ENCODE peak calls at places on chromosomes 16 and 17, in eight cellular contexts. E is lower leg skin, H is endothelial cell of umbilical vein, M is stomach, K is A549, L is esophagus muscularis mucosa, S is ovary, A is transverse colon. U is an unnamed sample.

GRCh38 chr16:8963010-8963824 is 489 bp downstream of the USP7 start:
- DNase-seq in E (no peak), H (no peak), M (no peak), K (no peak), L (no peak), S (no peak), A (no peak), U (peak)

GRCh38 chr16:23534868-23535860 is 22.0 kb downstream of the EARS2 start:
- DNase-seq in E (no peak), H (no peak), M (no peak), K (no peak), L (no peak), S (no peak), A (no peak), U (no peak)

GRCh38 chr16:50271148-50272041 is 5.0 kb downstream of the ADCY7 start:
- DNase-seq in E (no peak), H (no peak), M (no peak), K (no peak), L (no peak), S (peak), A (no peak), U (no peak)

GRCh38 chr17:79306688-79307323 is 232.2 kb downstream of the ENGASE start:
- DNase-seq in E (no peak), H (no peak), M (peak), K (no peak), L (no peak), S (no peak), A (no peak), U (no peak)

GRCh38 chr16:30382398-30383015 is at the start of gene SEPTIN1:
- DNase-seq in E (no peak), H (no peak), M (no peak), K (no peak), L (no peak), S (no peak), A (peak), U (no peak)

GRCh38 chr17:77615672-77616242 is 342.7 kb upstream of the TNRC6C start:
- DNase-seq in E (no peak), H (no peak), M (no peak), K (no peak), L (no peak), S (no peak), A (no peak), U (no peak)

GRCh38 chr16:68713430-68713829 is 23.7 kb upstream of the CDH1 start:
- DNase-seq in E (no peak), H (no peak), M (no peak), K (no peak), L (no peak), S (no peak), A (no peak), U (no peak)

GRCh38 chr16:54501797-54502196 is 215.2 kb upstream of the IRX3 start:
- DNase-seq in E (no peak), H (no peak), M (no peak), K (no peak), L (no peak), S (no peak), A (no peak), U (no peak)

GRCh38 chr16:21300309-21301167 is 22.4 kb upstream of the CRYM start:
- DNase-seq in E (peak), H (peak), M (peak), K (peak), L (peak), S (peak), A (peak), U (peak)

GRCh38 chr17:29585080-29585751 is 4.2 kb downstream of the GIT1 start:
- DNase-seq in E (no peak), H (peak), M (no peak), K (no peak), L (no peak), S (no peak), A (no peak), U (no peak)
- TF ChIP-seq POLR2A in E (no peak), H (peak), M (no peak), K (no peak), L (no peak), S (no peak), A (no peak), U (no peak)

DNA sequence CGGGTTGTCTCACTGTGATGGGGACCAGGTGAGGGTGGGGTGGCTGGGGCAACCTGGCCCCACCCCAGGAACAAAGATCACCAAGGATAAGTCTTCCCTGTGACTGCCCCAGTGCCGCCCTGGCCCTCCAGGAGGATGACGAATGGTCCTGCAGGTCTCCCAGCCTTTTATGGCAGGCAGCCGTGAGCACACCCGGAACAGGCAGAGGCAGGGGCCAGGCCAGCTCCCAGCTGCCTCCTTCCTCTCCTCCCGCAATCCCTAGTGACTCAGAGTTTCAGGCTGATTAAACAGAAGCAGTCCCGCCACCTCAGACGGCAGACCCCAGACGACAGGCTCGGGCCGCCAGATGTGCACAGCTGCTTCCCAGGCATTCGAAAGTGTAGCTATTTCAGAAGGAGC is 13.3 kb downstream of the JUP start:
- DNase-seq in E (peak), H (peak), M (peak), K (peak), L (no peak), S (peak), A (peak), U (no peak)
- TF ChIP-seq POLR2A in E (no peak), H (no peak), M (no peak), K (no peak), L (no peak), S (no peak), A (peak), U (no peak)

GRCh38 chr16:53207810-53208752 is 153.3 kb downstream of the CHD9 start:
- DNase-seq in E (peak), H (peak), M (peak), K (peak), L (no peak), S (peak), A (peak), U (peak)
- TF ChIP-seq POLR2A in E (no peak), H (peak), M (no peak), K (peak), L (no peak), S (peak), A (no peak), U (peak)

GRCh38 chr17:40218006-40218739 is 931 bp upstream of the WIPF2 start:
- DNase-seq in E (no peak), H (no peak), M (no peak), K (no peak), L (no peak), S (no peak), A (no peak), U (no peak)

GRCh38 chr17:40225151-40225550 is 6.0 kb downstream of the WIPF2 start:
- DNase-seq in E (no peak), H (no peak), M (no peak), K (no peak), L (no peak), S (no peak), A (no peak), U (no peak)

GRCh38 chr17:40224707-40225092 is 5.6 kb downstream of the WIPF2 start:
- DNase-seq in E (peak), H (no peak), M (peak), K (no peak), L (no peak), S (no peak), A (no peak), U (no peak)

GRCh38 chr17:40218740-40219072 is 398 bp upstream of the WIPF2 start:
- DNase-seq in E (peak), H (no peak), M (peak), K (peak), L (no peak), S (peak), A (peak), U (peak)

DNA sequence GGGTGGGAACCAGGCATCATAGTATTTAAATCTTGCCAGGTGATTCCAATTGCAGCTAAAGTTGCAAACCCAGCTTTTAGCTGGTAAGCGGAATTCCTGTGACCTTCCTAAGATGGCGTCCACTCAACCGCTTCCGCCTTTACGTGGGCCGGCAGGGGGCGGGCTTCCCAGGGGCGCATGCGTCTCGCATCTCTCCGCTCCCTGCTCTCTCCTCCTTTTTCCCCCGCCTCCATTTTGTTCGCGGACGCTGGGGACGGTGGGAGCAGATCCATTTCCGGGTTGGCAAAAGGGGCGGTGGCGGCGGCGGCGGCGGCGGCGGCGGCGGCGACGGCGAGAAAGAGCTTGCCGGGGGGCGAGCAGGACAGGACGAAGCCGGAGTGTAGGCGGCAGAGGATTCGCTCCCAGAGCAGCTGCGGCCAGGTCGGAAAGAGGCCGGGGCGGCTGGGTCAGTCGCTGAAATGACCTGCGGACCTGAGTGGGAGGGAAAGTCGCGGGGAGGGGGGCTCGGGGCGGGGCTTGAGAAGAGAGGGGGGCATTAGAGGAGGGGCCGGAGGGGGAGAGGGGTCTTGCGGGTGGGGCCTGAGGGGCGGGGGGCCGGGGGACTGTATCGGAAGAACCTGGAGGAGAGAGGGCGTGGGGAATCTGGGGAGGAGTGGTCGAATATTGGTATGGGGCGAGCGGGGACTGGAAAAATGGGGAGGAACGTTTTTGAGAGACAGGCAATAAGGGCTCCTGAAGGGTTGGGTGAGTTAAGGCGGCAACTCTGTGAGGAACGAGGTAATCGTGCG is at the start of gene WIPF2:
- DNase-seq in E (peak), H (peak), M (peak), K (peak), L (peak), S (peak), A (peak), U (peak)
- TF ChIP-seq POLR2A in E (no peak), H (no peak), M (no peak), K (no peak), L (peak), S (peak), A (peak), U (peak)

GRCh38 chr16:14420721-14421488 is 209.2 kb downstream of the PARN start:
- DNase-seq in E (no peak), H (no peak), M (no peak), K (no peak), L (no peak), S (no peak), A (no peak), U (no peak)

GRCh38 chr16:14416184-14416583 is 213.9 kb downstream of the PARN start:
- DNase-seq in E (no peak), H (no peak), M (no peak), K (no peak), L (no peak), S (no peak), A (no peak), U (no peak)

GRCh38 chr16:14415291-14415690 is 214.8 kb downstream of the PARN start:
- DNase-seq in E (no peak), H (peak), M (no peak), K (no peak), L (no peak), S (no peak), A (no peak), U (no peak)

GRCh38 chr16:14419817-14420216 is 210.2 kb downstream of the PARN start:
- DNase-seq in E (no peak), H (no peak), M (no peak), K (no peak), L (no peak), S (no peak), A (no peak), U (no peak)

DNA sequence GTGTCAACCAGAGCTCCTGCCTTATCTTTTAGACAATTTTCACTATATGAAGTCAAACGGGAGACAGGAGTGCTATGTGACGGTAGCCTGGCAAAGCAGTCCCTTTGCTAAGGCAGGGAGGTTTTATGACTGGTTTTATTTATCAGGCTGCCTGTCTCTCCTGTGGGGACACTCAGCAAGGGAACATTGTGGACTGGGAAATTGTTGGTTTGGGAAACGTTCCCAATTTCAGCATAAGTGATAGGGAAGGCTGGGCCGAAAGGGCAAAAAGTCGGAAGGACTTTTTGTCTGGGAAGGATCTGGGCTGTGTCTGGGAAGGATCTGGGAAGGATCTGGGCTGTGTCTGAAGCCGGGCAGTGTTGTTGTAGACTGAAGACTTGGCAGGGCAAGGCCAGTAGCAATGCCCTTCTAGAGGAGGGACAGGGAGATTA is 211.2 kb downstream of the PARN start:
- DNase-seq in E (no peak), H (peak), M (peak), K (no peak), L (no peak), S (no peak), A (no peak), U (no peak)
- TF ChIP-seq POLR2A in E (no peak), H (no peak), M (no peak), K (no peak), L (no peak), S (no peak), A (no peak), U (no peak)

GRCh38 chr17:82231312-82231561 is 2.4 kb downstream of the SLC16A3 start:
- DNase-seq in E (no peak), H (no peak), M (no peak), K (no peak), L (peak), S (no peak), A (no peak), U (no peak)

GRCh38 chr17:82230627-82231311 is 1.9 kb downstream of the SLC16A3 start:
- DNase-seq in E (no peak), H (peak), M (peak), K (peak), L (peak), S (peak), A (peak), U (peak)

GRCh38 chr17:82232876-82233785 is 4.3 kb downstream of the SLC16A3 start:
- DNase-seq in E (no peak), H (no peak), M (no peak), K (no peak), L (peak), S (no peak), A (peak), U (no peak)

GRCh38 chr17:82232322-82232785 is 3.5 kb downstream of the SLC16A3 start:
- DNase-seq in E (no peak), H (no peak), M (no peak), K (no peak), L (no peak), S (no peak), A (no peak), U (no peak)

DNA sequence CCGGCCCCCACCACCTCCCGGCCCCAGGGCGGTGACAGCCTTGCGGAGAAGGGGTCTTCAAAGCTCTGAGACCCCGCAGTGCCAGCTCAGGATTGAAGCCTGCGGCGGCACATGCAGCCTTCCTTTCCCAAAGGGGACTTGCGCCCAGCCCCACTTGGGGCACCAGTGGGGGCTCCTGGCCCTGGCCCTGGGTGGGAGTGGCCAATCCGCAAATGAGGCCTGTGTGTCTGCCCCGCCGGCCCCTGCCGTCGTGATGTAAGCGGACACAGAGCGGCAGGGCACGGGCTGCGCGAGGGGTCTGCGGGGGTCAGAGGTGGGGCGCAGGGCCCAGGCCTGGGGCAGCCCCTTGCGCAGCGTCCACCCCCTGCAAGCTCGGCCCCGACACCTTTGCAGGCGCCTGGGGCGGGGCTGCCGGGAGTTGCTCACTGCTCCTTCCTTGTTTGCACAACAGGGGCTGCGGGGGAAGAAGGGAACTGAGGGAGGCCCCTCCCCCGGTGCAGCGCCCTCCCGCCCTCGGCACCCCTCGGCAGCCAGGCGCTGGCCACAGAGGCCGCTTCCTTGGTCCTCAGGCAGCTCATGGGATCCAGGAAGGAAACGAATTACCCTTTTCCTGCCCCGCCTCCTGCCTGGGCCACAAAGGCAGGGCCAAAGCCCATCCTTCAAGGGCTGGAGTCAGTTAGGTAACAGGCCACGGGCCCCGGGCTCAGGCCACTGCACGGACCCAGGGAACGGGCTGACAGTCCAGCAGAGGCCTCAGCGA is 2.9 kb downstream of the SLC16A3 start:
- DNase-seq in E (peak), H (peak), M (peak), K (peak), L (peak), S (peak), A (peak), U (no peak)
- TF ChIP-seq POLR2A in E (no peak), H (no peak), M (no peak), K (peak), L (peak), S (no peak), A (peak), U (no peak)

DNA sequence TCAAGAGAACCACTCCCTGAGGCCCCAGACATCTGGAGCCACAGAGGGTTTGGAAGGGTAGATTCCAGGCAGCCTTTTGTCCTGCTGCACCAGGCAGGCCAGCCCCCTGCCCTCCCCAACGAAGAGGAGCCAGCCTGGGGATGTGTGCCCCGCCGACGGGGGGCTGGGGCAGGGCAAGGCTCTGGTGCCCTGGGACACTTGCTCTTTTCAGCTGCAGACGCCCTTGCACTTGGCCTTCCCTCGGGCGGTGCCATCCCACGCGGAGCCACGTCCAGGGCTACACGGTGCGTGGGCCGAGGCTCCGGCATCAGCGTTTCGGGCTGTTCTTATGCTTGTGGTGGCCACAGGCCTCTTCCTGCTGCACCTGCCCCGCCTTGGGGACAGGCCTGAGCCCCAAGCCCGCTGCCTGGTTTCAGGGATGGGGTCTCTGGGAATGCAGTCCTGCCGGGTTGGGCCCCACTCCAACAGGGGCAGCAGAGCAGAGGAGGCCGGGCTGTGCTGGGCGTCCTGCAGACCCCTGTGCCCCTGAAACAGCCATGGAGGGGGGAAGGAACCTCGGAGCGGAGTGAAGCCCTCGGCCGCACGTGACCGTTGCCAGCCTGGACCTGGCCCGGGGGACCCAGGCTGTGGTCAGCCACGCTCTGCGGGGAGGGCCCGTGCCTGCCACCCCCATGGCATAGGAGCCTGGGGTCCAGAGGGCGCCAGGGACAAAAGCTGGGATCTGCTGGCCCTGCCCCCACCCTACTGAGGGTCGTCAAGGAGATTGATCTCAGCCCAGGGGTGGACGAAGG is 566 bp upstream of the WFIKKN1 start:
- DNase-seq in E (no peak), H (no peak), M (no peak), K (no peak), L (no peak), S (peak), A (no peak), U (no peak)
- TF ChIP-seq POLR2A in E (no peak), H (no peak), M (no peak), K (no peak), L (no peak), S (no peak), A (no peak), U (no peak)

U was measured in erythroblast.